ENCODE peak calls at places on chromosome 7, in six cellular contexts. Q is foreskin keratinocyte; O is fibroblast of the aortic adventitia; P is MCF 10A; E is stimulated activated CD4-positive, alpha-beta T cell treated with anti-CD3 and anti-CD28 coated beads, Interleukin-1b, Interleukin-23, amount 100 ng/mL, for 1 hour; J is NCI-H345. N is an unnamed sample.

GRCh38 chr7:82264752-82265305 is 178.7 kb downstream of the CACNA2D1 start:
- DNase-seq in E (no peak), O (no peak), P (no peak), J (peak; percentile 43), Q (no peak), N (no peak)

GRCh38 chr7:56046728-56047445 is 4.4 kb downstream of the PSPH start:
- DNase-seq in O (peak; percentile 98), E (no peak), Q (peak; percentile 58), J (no peak), P (no peak), N (peak; percentile 58)

GRCh38 chr7:39595102-39595620 is 28.2 kb upstream of the RALA start:
- DNase-seq in O (peak; percentile 51), J (peak; percentile 67), Q (no peak), P (no peak), E (no peak), N (peak; percentile 83)

GRCh38 chr7:14748461-14748860 is 154.1 kb downstream of the DGKB start:
- DNase-seq in O (peak; percentile 89), Q (peak; percentile 73), E (no peak), J (no peak), P (peak; percentile 1), N (peak; percentile 78)

GRCh38 chr7:128708235-128708634 is 30.9 kb upstream of the CALU start:
- DNase-seq in O (no peak), E (no peak), Q (peak; percentile 80), P (no peak), J (no peak), N (no peak)

GRCh38 chr7:55776196-55776595 is 86.4 kb downstream of the SEPTIN14 start:
- DNase-seq in E (no peak), Q (no peak), O (no peak), J (no peak), P (no peak), N (no peak)

GRCh38 chr7:26419198-26419597 is 127.5 kb downstream of the SNX10 start:
- DNase-seq in Q (no peak), P (no peak), O (no peak), E (no peak), J (no peak), N (no peak)

GRCh38 chr7:41916450-41916927 is 213.6 kb upstream of the INHBA start:
- DNase-seq in Q (peak; percentile 97), P (peak; percentile 90), E (no peak), O (peak; percentile 98), J (no peak), N (peak; percentile 97)

GRCh38 chr7:157851501-157852067 is 514.8 kb downstream of the DNAJB6 start:
- DNase-seq in E (peak; percentile 58), J (no peak), O (no peak), Q (no peak), P (no peak), N (peak; percentile 54)

GRCh38 chr7:90677742-90678439 is 81.8 kb downstream of the CDK14 start:
- DNase-seq in Q (no peak), P (no peak), J (peak; percentile 32), E (no peak), O (no peak), N (no peak)

GRCh38 chr7:15389073-15389472 is 172.7 kb downstream of the AGMO start:
- DNase-seq in O (no peak), E (no peak), J (no peak), P (peak; percentile 5), Q (no peak), N (no peak)

GRCh38 chr7:45120-46090 is 147.0 kb upstream of the FAM20C start:
- DNase-seq in E (no peak), J (no peak), Q (peak; percentile 5), O (no peak), P (no peak), N (no peak)

GRCh38 chr7:2202361-2202761 is 30.4 kb downstream of the MAD1L1 start:
- DNase-seq in O (no peak), Q (no peak), E (no peak), P (no peak), J (no peak), N (no peak)

GRCh38 chr7:129376076-129376777 is 58.0 kb upstream of the STRIP2 start:
- DNase-seq in J (no peak), P (peak; percentile 64), O (peak; percentile 40), Q (peak; percentile 42), E (peak; percentile 20), N (peak; percentile 20)

GRCh38 chr7:30322656-30323355 is 38.4 kb downstream of the ZNRF2 start:
- DNase-seq in O (no peak), J (no peak), Q (peak; percentile 80), E (no peak), P (peak; percentile 44), N (no peak)